ENCODE peak calls at places on chromosomes 4 and X, in six cellular contexts. One of them, this sample, is unnamed.

GRCh38 chr4:114694770-114695169 is 96.2 kb downstream of the UGT8 start:
- DNase-seq in PC-3: peak
- DNase-seq in BE2C: no peak
- DNase-seq in progenitor cell of endocrine pancreas: no peak
- DNase-seq in hepatocyte: peak
- DNase-seq in cardiac fibroblast: peak
- DNase-seq in this sample: no peak

GRCh38 chrX:15299945-15300851 is 15.2 kb downstream of the ASB11 start:
- DNase-seq in PC-3: peak
- DNase-seq in BE2C: no peak
- DNase-seq in progenitor cell of endocrine pancreas: no peak
- DNase-seq in hepatocyte: peak
- DNase-seq in cardiac fibroblast: peak
- DNase-seq in this sample: no peak

GRCh38 chr4:123017636-123018390 is 95.4 kb upstream of the NUDT6 start:
- DNase-seq in PC-3: peak
- DNase-seq in BE2C: no peak
- DNase-seq in progenitor cell of endocrine pancreas: no peak
- DNase-seq in hepatocyte: no peak
- DNase-seq in cardiac fibroblast: peak
- DNase-seq in this sample: no peak

GRCh38 chr4:34281826-34282225 is 1962.5 kb downstream of the ARAP2 start:
- DNase-seq in PC-3: no peak
- DNase-seq in BE2C: no peak
- DNase-seq in progenitor cell of endocrine pancreas: no peak
- DNase-seq in hepatocyte: no peak
- DNase-seq in cardiac fibroblast: no peak
- DNase-seq in this sample: no peak

GRCh38 chr4:8586246-8586645 is 6.1 kb downstream of the GPR78 start:
- DNase-seq in PC-3: no peak
- DNase-seq in BE2C: no peak
- DNase-seq in progenitor cell of endocrine pancreas: no peak
- DNase-seq in hepatocyte: no peak
- DNase-seq in cardiac fibroblast: no peak
- DNase-seq in this sample: no peak

GRCh38 chr4:150283689-150284088 is 205.4 kb downstream of the DCLK2 start:
- DNase-seq in PC-3: peak
- DNase-seq in BE2C: no peak
- DNase-seq in progenitor cell of endocrine pancreas: no peak
- DNase-seq in hepatocyte: no peak
- DNase-seq in cardiac fibroblast: peak
- DNase-seq in this sample: no peak

GRCh38 chr4:86443495-86443894 is 83.6 kb upstream of the MAPK10 start:
- DNase-seq in PC-3: no peak
- DNase-seq in BE2C: no peak
- DNase-seq in progenitor cell of endocrine pancreas: no peak
- DNase-seq in hepatocyte: no peak
- DNase-seq in cardiac fibroblast: no peak
- DNase-seq in this sample: no peak

GRCh38 chr4:111323916-111324315 is 701.0 kb upstream of the PITX2 start:
- DNase-seq in PC-3: no peak
- DNase-seq in BE2C: no peak
- DNase-seq in progenitor cell of endocrine pancreas: no peak
- DNase-seq in hepatocyte: no peak
- DNase-seq in cardiac fibroblast: no peak
- DNase-seq in this sample: no peak

GRCh38 chr4:85491527-85491926 is 16.6 kb downstream of the ARHGAP24 start:
- DNase-seq in PC-3: no peak
- DNase-seq in BE2C: peak
- DNase-seq in progenitor cell of endocrine pancreas: no peak
- DNase-seq in hepatocyte: no peak
- DNase-seq in cardiac fibroblast: no peak
- DNase-seq in this sample: no peak

GRCh38 chrX:44871114-44871645 is 1.8 kb upstream of the KDM6A start:
- DNase-seq in PC-3: peak
- DNase-seq in BE2C: no peak
- DNase-seq in progenitor cell of endocrine pancreas: no peak
- DNase-seq in hepatocyte: peak
- DNase-seq in cardiac fibroblast: peak
- DNase-seq in this sample: peak

GRCh38 chr4:165720411-165721082 is 152.5 kb upstream of the TLL1 start:
- DNase-seq in PC-3: no peak
- DNase-seq in BE2C: no peak
- DNase-seq in progenitor cell of endocrine pancreas: no peak
- DNase-seq in hepatocyte: no peak
- DNase-seq in cardiac fibroblast: no peak
- DNase-seq in this sample: no peak

GRCh38 chrX:153780678-153781427 is at the start of gene SRPK3:
- DNase-seq in PC-3: no peak
- DNase-seq in BE2C: peak
- DNase-seq in progenitor cell of endocrine pancreas: no peak
- DNase-seq in hepatocyte: no peak
- DNase-seq in cardiac fibroblast: no peak
- DNase-seq in this sample: no peak

GRCh38 chrX:132443736-132444135 is 45.1 kb downstream of the MBNL3 start:
- DNase-seq in PC-3: no peak
- DNase-seq in BE2C: no peak
- DNase-seq in progenitor cell of endocrine pancreas: no peak
- DNase-seq in hepatocyte: no peak
- DNase-seq in cardiac fibroblast: peak
- DNase-seq in this sample: no peak

GRCh38 chrX:54178100-54178940 is 4.7 kb downstream of the FAM120C start:
- DNase-seq in PC-3: peak
- DNase-seq in BE2C: no peak
- DNase-seq in progenitor cell of endocrine pancreas: no peak
- DNase-seq in hepatocyte: no peak
- DNase-seq in cardiac fibroblast: peak
- DNase-seq in this sample: no peak

GRCh38 chr4:98659741-98660507 is 1.5 kb upstream of the TSPAN5 start:
- DNase-seq in PC-3: peak
- DNase-seq in BE2C: no peak
- DNase-seq in progenitor cell of endocrine pancreas: no peak
- DNase-seq in hepatocyte: peak
- DNase-seq in cardiac fibroblast: no peak
- DNase-seq in this sample: no peak

GRCh38 chrX:24145340-24146186 is 4.0 kb upstream of the ZFX start:
- DNase-seq in PC-3: peak
- DNase-seq in BE2C: no peak
- DNase-seq in progenitor cell of endocrine pancreas: no peak
- DNase-seq in hepatocyte: no peak
- DNase-seq in cardiac fibroblast: no peak
- DNase-seq in this sample: no peak

GRCh38 chrX:119605739-119606507 is at the start of gene NKRF:
- DNase-seq in PC-3: peak
- DNase-seq in BE2C: peak
- DNase-seq in progenitor cell of endocrine pancreas: peak
- DNase-seq in hepatocyte: peak
- DNase-seq in cardiac fibroblast: peak
- DNase-seq in this sample: peak

GRCh38 chr4:76897522-76898384 is at the start of gene SOWAHB:
- DNase-seq in PC-3: peak
- DNase-seq in BE2C: no peak
- DNase-seq in progenitor cell of endocrine pancreas: peak
- DNase-seq in hepatocyte: peak
- DNase-seq in cardiac fibroblast: no peak
- DNase-seq in this sample: peak

GRCh38 chr4:6362896-6363295 is 93.2 kb downstream of the WFS1 start:
- DNase-seq in PC-3: peak
- DNase-seq in BE2C: no peak
- DNase-seq in progenitor cell of endocrine pancreas: peak
- DNase-seq in hepatocyte: peak
- DNase-seq in cardiac fibroblast: peak
- DNase-seq in this sample: peak

GRCh38 chr4:34731045-34731444 is 1513.3 kb downstream of the ARAP2 start:
- DNase-seq in PC-3: no peak
- DNase-seq in BE2C: no peak
- DNase-seq in progenitor cell of endocrine pancreas: no peak
- DNase-seq in hepatocyte: peak
- DNase-seq in cardiac fibroblast: peak
- DNase-seq in this sample: no peak

GRCh38 chr4:98680806-98681205 is 22.4 kb upstream of the TSPAN5 start:
- DNase-seq in PC-3: no peak
- DNase-seq in BE2C: no peak
- DNase-seq in progenitor cell of endocrine pancreas: no peak
- DNase-seq in hepatocyte: no peak
- DNase-seq in cardiac fibroblast: no peak
- DNase-seq in this sample: no peak

GRCh38 chrX:13007519-13008188 is 32.7 kb downstream of the TMSB4X start:
- DNase-seq in PC-3: peak
- DNase-seq in BE2C: no peak
- DNase-seq in progenitor cell of endocrine pancreas: no peak
- DNase-seq in hepatocyte: no peak
- DNase-seq in cardiac fibroblast: peak
- DNase-seq in this sample: no peak

GRCh38 chrX:125101971-125102750 is 217.5 kb upstream of the TEX13C start:
- DNase-seq in PC-3: no peak
- DNase-seq in BE2C: no peak
- DNase-seq in progenitor cell of endocrine pancreas: no peak
- DNase-seq in hepatocyte: no peak
- DNase-seq in cardiac fibroblast: no peak
- DNase-seq in this sample: no peak

GRCh38 chrX:136710324-136710951 is 62.5 kb downstream of the CD40LG start:
- DNase-seq in PC-3: peak
- DNase-seq in BE2C: no peak
- DNase-seq in progenitor cell of endocrine pancreas: no peak
- DNase-seq in hepatocyte: no peak
- DNase-seq in cardiac fibroblast: peak
- DNase-seq in this sample: no peak

GRCh38 chrX:11380187-11380586 is 87.0 kb downstream of the AMELX start:
- DNase-seq in PC-3: peak
- DNase-seq in BE2C: no peak
- DNase-seq in progenitor cell of endocrine pancreas: no peak
- DNase-seq in hepatocyte: no peak
- DNase-seq in cardiac fibroblast: peak
- DNase-seq in this sample: no peak

GRCh38 chr4:186104114-186104894 is at the start of gene FAM149A:
- DNase-seq in PC-3: no peak
- DNase-seq in BE2C: peak
- DNase-seq in progenitor cell of endocrine pancreas: peak
- DNase-seq in hepatocyte: peak
- DNase-seq in cardiac fibroblast: no peak
- DNase-seq in this sample: peak

GRCh38 chrX:143768976-143769375 is 48.4 kb upstream of the SPANXN2 start:
- DNase-seq in PC-3: peak
- DNase-seq in BE2C: no peak
- DNase-seq in progenitor cell of endocrine pancreas: no peak
- DNase-seq in hepatocyte: no peak
- DNase-seq in cardiac fibroblast: no peak
- DNase-seq in this sample: no peak

GRCh38 chrX:12970691-12971202 is 4.2 kb upstream of the TMSB4X start:
- DNase-seq in PC-3: peak
- DNase-seq in BE2C: no peak
- DNase-seq in progenitor cell of endocrine pancreas: no peak
- DNase-seq in hepatocyte: peak
- DNase-seq in cardiac fibroblast: peak
- DNase-seq in this sample: no peak

GRCh38 chrX:151370906-151371305 is 26.1 kb upstream of the VMA21 start:
- DNase-seq in PC-3: no peak
- DNase-seq in BE2C: peak
- DNase-seq in progenitor cell of endocrine pancreas: peak
- DNase-seq in hepatocyte: no peak
- DNase-seq in cardiac fibroblast: no peak
- DNase-seq in this sample: peak
- TF ChIP-seq CTCF in PC-3: no peak
- TF ChIP-seq CTCF in BE2C: no peak
- TF ChIP-seq CTCF in progenitor cell of endocrine pancreas: peak
- TF ChIP-seq CTCF in hepatocyte: no peak
- TF ChIP-seq CTCF in cardiac fibroblast: no peak
- TF ChIP-seq CTCF in this sample: no peak

GRCh38 chr4:55615008-55615407 is 21.1 kb downstream of the NMU start:
- DNase-seq in PC-3: no peak
- DNase-seq in BE2C: no peak
- DNase-seq in progenitor cell of endocrine pancreas: no peak
- DNase-seq in hepatocyte: no peak
- DNase-seq in cardiac fibroblast: no peak
- DNase-seq in this sample: no peak
- TF ChIP-seq CTCF in PC-3: no peak
- TF ChIP-seq CTCF in BE2C: no peak
- TF ChIP-seq CTCF in progenitor cell of endocrine pancreas: no peak
- TF ChIP-seq CTCF in hepatocyte: no peak
- TF ChIP-seq CTCF in cardiac fibroblast: no peak
- TF ChIP-seq CTCF in this sample: no peak

DNA sequence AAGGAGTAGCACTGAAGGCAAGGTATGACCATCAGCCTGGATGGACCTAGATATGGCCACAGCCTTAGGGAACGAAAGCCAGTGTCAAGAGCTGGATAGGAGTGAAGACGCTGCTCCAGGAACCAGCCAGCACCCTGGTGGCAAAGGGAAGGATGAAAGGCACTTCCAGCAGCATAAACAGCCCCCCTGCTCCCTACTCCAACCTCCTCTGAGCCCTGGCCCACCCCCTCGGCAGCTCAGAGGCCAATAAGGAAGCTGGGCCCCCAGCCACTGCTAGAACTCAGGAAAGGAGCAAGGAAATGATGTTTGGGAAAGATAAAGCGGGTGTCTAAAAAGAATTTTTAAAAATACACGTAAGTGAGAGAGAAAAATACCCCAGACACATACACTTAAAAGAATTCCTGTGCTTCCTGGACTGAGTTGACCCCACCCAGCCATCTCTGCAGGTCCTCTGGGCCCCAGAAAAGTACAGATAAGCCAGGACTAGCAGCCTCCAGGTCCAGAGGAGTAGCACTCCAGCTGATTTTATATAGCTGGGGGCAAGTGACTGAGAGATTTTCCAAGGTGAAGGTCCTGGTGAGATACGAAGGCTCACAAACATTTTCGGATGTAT is 170.4 kb downstream of the SHROOM4 start:
- DNase-seq in PC-3: no peak
- DNase-seq in BE2C: no peak
- DNase-seq in progenitor cell of endocrine pancreas: no peak
- DNase-seq in hepatocyte: no peak
- DNase-seq in cardiac fibroblast: peak
- DNase-seq in this sample: no peak
- TF ChIP-seq CTCF in PC-3: no peak
- TF ChIP-seq CTCF in BE2C: no peak
- TF ChIP-seq CTCF in progenitor cell of endocrine pancreas: no peak
- TF ChIP-seq CTCF in hepatocyte: no peak
- TF ChIP-seq CTCF in cardiac fibroblast: no peak
- TF ChIP-seq CTCF in this sample: no peak

GRCh38 chr4:108107729-108108382 is 60.9 kb downstream of the LEF1 start:
- DNase-seq in PC-3: no peak
- DNase-seq in BE2C: no peak
- DNase-seq in progenitor cell of endocrine pancreas: no peak
- DNase-seq in hepatocyte: no peak
- DNase-seq in cardiac fibroblast: no peak
- DNase-seq in this sample: no peak

GRCh38 chr4:108106186-108106585 is 62.5 kb downstream of the LEF1 start:
- DNase-seq in PC-3: no peak
- DNase-seq in BE2C: no peak
- DNase-seq in progenitor cell of endocrine pancreas: no peak
- DNase-seq in hepatocyte: no peak
- DNase-seq in cardiac fibroblast: no peak
- DNase-seq in this sample: no peak

GRCh38 chr4:108109111-108109510 is 59.6 kb downstream of the LEF1 start:
- DNase-seq in PC-3: no peak
- DNase-seq in BE2C: no peak
- DNase-seq in progenitor cell of endocrine pancreas: no peak
- DNase-seq in hepatocyte: no peak
- DNase-seq in cardiac fibroblast: no peak
- DNase-seq in this sample: no peak

GRCh38 chr4:108109997-108110416 is 58.7 kb downstream of the LEF1 start:
- DNase-seq in PC-3: no peak
- DNase-seq in BE2C: no peak
- DNase-seq in progenitor cell of endocrine pancreas: no peak
- DNase-seq in hepatocyte: no peak
- DNase-seq in cardiac fibroblast: no peak
- DNase-seq in this sample: no peak

GRCh38 chr4:108107116-108107515 is 61.6 kb downstream of the LEF1 start:
- DNase-seq in PC-3: no peak
- DNase-seq in BE2C: no peak
- DNase-seq in progenitor cell of endocrine pancreas: no peak
- DNase-seq in hepatocyte: no peak
- DNase-seq in cardiac fibroblast: no peak
- DNase-seq in this sample: no peak
- TF ChIP-seq CTCF in PC-3: no peak
- TF ChIP-seq CTCF in BE2C: no peak
- TF ChIP-seq CTCF in progenitor cell of endocrine pancreas: no peak
- TF ChIP-seq CTCF in hepatocyte: no peak
- TF ChIP-seq CTCF in cardiac fibroblast: no peak
- TF ChIP-seq CTCF in this sample: no peak